ENCODE peak calls at places on chromosomes 11 and 22, in ten cellular contexts. One of them, this sample, is unnamed.

GRCh38 chr22:24833881-24834495 is 28.0 kb downstream of the SGSM1 start:
- DNase-seq in NCI-H524: peak
- DNase-seq in activated CD8-positive, alpha-beta memory T cell treated with anti-CD3 and anti-CD28 coated beads for 24 hours: no peak
- DNase-seq in HTR-8/SVneo: no peak
- DNase-seq in heart left ventricle: no peak
- DNase-seq in brain microvascular endothelial cell: no peak
- DNase-seq in A549: no peak
- DNase-seq in H9: no peak
- DNase-seq in adrenal gland: no peak
- DNase-seq in choroid plexus epithelial cell: no peak
- DNase-seq in this sample: no peak

GRCh38 chr22:32327596-32328171 is 30.0 kb upstream of the RFPL3 start:
- DNase-seq in heart left ventricle: no peak
- DNase-seq in HTR-8/SVneo: no peak
- DNase-seq in NCI-H524: no peak
- DNase-seq in adrenal gland: no peak
- DNase-seq in activated CD8-positive, alpha-beta memory T cell treated with anti-CD3 and anti-CD28 coated beads for 24 hours: peak
- DNase-seq in H9: no peak
- DNase-seq in choroid plexus epithelial cell: no peak
- DNase-seq in A549: no peak
- DNase-seq in brain microvascular endothelial cell: no peak
- DNase-seq in this sample: no peak

GRCh38 chr11:6404341-6405038 is 14.2 kb downstream of the SMPD1 start:
- DNase-seq in adrenal gland: no peak
- DNase-seq in brain microvascular endothelial cell: peak
- DNase-seq in H9: no peak
- DNase-seq in NCI-H524: peak
- DNase-seq in activated CD8-positive, alpha-beta memory T cell treated with anti-CD3 and anti-CD28 coated beads for 24 hours: peak
- DNase-seq in choroid plexus epithelial cell: peak
- DNase-seq in A549: no peak
- DNase-seq in HTR-8/SVneo: no peak
- DNase-seq in heart left ventricle: no peak
- DNase-seq in this sample: no peak

GRCh38 chr11:95821640-95822039 is 31.3 kb downstream of the CEP57 start:
- DNase-seq in brain microvascular endothelial cell: no peak
- DNase-seq in heart left ventricle: no peak
- DNase-seq in activated CD8-positive, alpha-beta memory T cell treated with anti-CD3 and anti-CD28 coated beads for 24 hours: no peak
- DNase-seq in HTR-8/SVneo: no peak
- DNase-seq in adrenal gland: no peak
- DNase-seq in A549: no peak
- DNase-seq in H9: no peak
- DNase-seq in choroid plexus epithelial cell: peak
- DNase-seq in NCI-H524: no peak
- DNase-seq in this sample: peak

GRCh38 chr11:13984616-13985474 is 22.3 kb downstream of the SPON1 start:
- DNase-seq in choroid plexus epithelial cell: no peak
- DNase-seq in HTR-8/SVneo: no peak
- DNase-seq in A549: no peak
- DNase-seq in adrenal gland: no peak
- DNase-seq in H9: no peak
- DNase-seq in activated CD8-positive, alpha-beta memory T cell treated with anti-CD3 and anti-CD28 coated beads for 24 hours: no peak
- DNase-seq in brain microvascular endothelial cell: peak
- DNase-seq in heart left ventricle: no peak
- DNase-seq in NCI-H524: no peak
- DNase-seq in this sample: peak

GRCh38 chr11:128845334-128845780 is 21.7 kb downstream of the KCNJ1 start:
- DNase-seq in HTR-8/SVneo: no peak
- DNase-seq in NCI-H524: no peak
- DNase-seq in adrenal gland: no peak
- DNase-seq in A549: no peak
- DNase-seq in H9: no peak
- DNase-seq in choroid plexus epithelial cell: no peak
- DNase-seq in activated CD8-positive, alpha-beta memory T cell treated with anti-CD3 and anti-CD28 coated beads for 24 hours: no peak
- DNase-seq in brain microvascular endothelial cell: no peak
- DNase-seq in heart left ventricle: no peak
- DNase-seq in this sample: no peak

GRCh38 chr11:133978816-133979215 is 22.0 kb upstream of the IGSF9B start:
- DNase-seq in choroid plexus epithelial cell: no peak
- DNase-seq in brain microvascular endothelial cell: no peak
- DNase-seq in activated CD8-positive, alpha-beta memory T cell treated with anti-CD3 and anti-CD28 coated beads for 24 hours: no peak
- DNase-seq in A549: no peak
- DNase-seq in HTR-8/SVneo: no peak
- DNase-seq in H9: no peak
- DNase-seq in adrenal gland: no peak
- DNase-seq in NCI-H524: no peak
- DNase-seq in heart left ventricle: no peak
- DNase-seq in this sample: no peak

GRCh38 chr11:122663056-122663740 is 7.7 kb downstream of the UBASH3B start:
- DNase-seq in A549: no peak
- DNase-seq in NCI-H524: no peak
- DNase-seq in activated CD8-positive, alpha-beta memory T cell treated with anti-CD3 and anti-CD28 coated beads for 24 hours: no peak
- DNase-seq in H9: no peak
- DNase-seq in brain microvascular endothelial cell: no peak
- DNase-seq in heart left ventricle: no peak
- DNase-seq in choroid plexus epithelial cell: no peak
- DNase-seq in HTR-8/SVneo: no peak
- DNase-seq in adrenal gland: no peak
- DNase-seq in this sample: no peak

GRCh38 chr22:47370448-47371262 is 608.2 kb downstream of the TBC1D22A start:
- DNase-seq in heart left ventricle: no peak
- DNase-seq in A549: no peak
- DNase-seq in brain microvascular endothelial cell: no peak
- DNase-seq in activated CD8-positive, alpha-beta memory T cell treated with anti-CD3 and anti-CD28 coated beads for 24 hours: peak
- DNase-seq in NCI-H524: no peak
- DNase-seq in adrenal gland: no peak
- DNase-seq in HTR-8/SVneo: no peak
- DNase-seq in H9: no peak
- DNase-seq in choroid plexus epithelial cell: no peak
- DNase-seq in this sample: no peak

GRCh38 chr11:72776844-72777754 is 16.7 kb downstream of the STARD10 start:
- DNase-seq in activated CD8-positive, alpha-beta memory T cell treated with anti-CD3 and anti-CD28 coated beads for 24 hours: no peak
- DNase-seq in heart left ventricle: peak
- DNase-seq in HTR-8/SVneo: no peak
- DNase-seq in NCI-H524: no peak
- DNase-seq in choroid plexus epithelial cell: no peak
- DNase-seq in A549: no peak
- DNase-seq in adrenal gland: peak
- DNase-seq in brain microvascular endothelial cell: no peak
- DNase-seq in H9: no peak
- DNase-seq in this sample: no peak

GRCh38 chr22:40511604-40512003 is 124.9 kb downstream of the MRTFA start:
- DNase-seq in brain microvascular endothelial cell: no peak
- DNase-seq in H9: no peak
- DNase-seq in NCI-H524: peak
- DNase-seq in HTR-8/SVneo: no peak
- DNase-seq in activated CD8-positive, alpha-beta memory T cell treated with anti-CD3 and anti-CD28 coated beads for 24 hours: no peak
- DNase-seq in heart left ventricle: no peak
- DNase-seq in A549: no peak
- DNase-seq in adrenal gland: no peak
- DNase-seq in choroid plexus epithelial cell: no peak
- DNase-seq in this sample: no peak

GRCh38 chr11:55819330-55819729 is at the start of gene OR5D18:
- DNase-seq in brain microvascular endothelial cell: no peak
- DNase-seq in NCI-H524: no peak
- DNase-seq in A549: no peak
- DNase-seq in HTR-8/SVneo: no peak
- DNase-seq in choroid plexus epithelial cell: no peak
- DNase-seq in activated CD8-positive, alpha-beta memory T cell treated with anti-CD3 and anti-CD28 coated beads for 24 hours: no peak
- DNase-seq in H9: no peak
- DNase-seq in adrenal gland: no peak
- DNase-seq in heart left ventricle: no peak
- DNase-seq in this sample: no peak

GRCh38 chr22:44988671-44989070 is 21.1 kb downstream of the PHF21B start:
- DNase-seq in choroid plexus epithelial cell: no peak
- DNase-seq in activated CD8-positive, alpha-beta memory T cell treated with anti-CD3 and anti-CD28 coated beads for 24 hours: no peak
- DNase-seq in NCI-H524: no peak
- DNase-seq in adrenal gland: no peak
- DNase-seq in brain microvascular endothelial cell: no peak
- DNase-seq in HTR-8/SVneo: no peak
- DNase-seq in heart left ventricle: no peak
- DNase-seq in H9: no peak
- DNase-seq in A549: no peak
- DNase-seq in this sample: no peak

GRCh38 chr11:117392979-117393378 is 65.3 kb downstream of the CEP164 start:
- DNase-seq in HTR-8/SVneo: no peak
- DNase-seq in activated CD8-positive, alpha-beta memory T cell treated with anti-CD3 and anti-CD28 coated beads for 24 hours: no peak
- DNase-seq in NCI-H524: no peak
- DNase-seq in heart left ventricle: no peak
- DNase-seq in H9: no peak
- DNase-seq in adrenal gland: no peak
- DNase-seq in choroid plexus epithelial cell: no peak
- DNase-seq in brain microvascular endothelial cell: no peak
- DNase-seq in A549: no peak
- DNase-seq in this sample: no peak

GRCh38 chr11:125724125-125724524 is 22.0 kb upstream of the PATE1 start:
- DNase-seq in activated CD8-positive, alpha-beta memory T cell treated with anti-CD3 and anti-CD28 coated beads for 24 hours: no peak
- DNase-seq in NCI-H524: peak
- DNase-seq in HTR-8/SVneo: no peak
- DNase-seq in heart left ventricle: no peak
- DNase-seq in adrenal gland: no peak
- DNase-seq in H9: no peak
- DNase-seq in choroid plexus epithelial cell: peak
- DNase-seq in brain microvascular endothelial cell: peak
- DNase-seq in A549: no peak
- DNase-seq in this sample: peak

GRCh38 chr11:87493516-87493915 is 455.8 kb downstream of the TMEM135 start:
- DNase-seq in HTR-8/SVneo: no peak
- DNase-seq in activated CD8-positive, alpha-beta memory T cell treated with anti-CD3 and anti-CD28 coated beads for 24 hours: no peak
- DNase-seq in A549: no peak
- DNase-seq in brain microvascular endothelial cell: no peak
- DNase-seq in adrenal gland: no peak
- DNase-seq in heart left ventricle: no peak
- DNase-seq in H9: peak
- DNase-seq in NCI-H524: no peak
- DNase-seq in choroid plexus epithelial cell: peak
- DNase-seq in this sample: no peak

GRCh38 chr11:104925850-104926249 is 27.6 kb upstream of the CASP12 start:
- DNase-seq in HTR-8/SVneo: no peak
- DNase-seq in activated CD8-positive, alpha-beta memory T cell treated with anti-CD3 and anti-CD28 coated beads for 24 hours: no peak
- DNase-seq in NCI-H524: no peak
- DNase-seq in A549: no peak
- DNase-seq in H9: no peak
- DNase-seq in adrenal gland: no peak
- DNase-seq in heart left ventricle: peak
- DNase-seq in choroid plexus epithelial cell: no peak
- DNase-seq in brain microvascular endothelial cell: no peak
- DNase-seq in this sample: no peak

GRCh38 chr11:47858169-47858543 is 10.0 kb upstream of the NUP160 start:
- DNase-seq in brain microvascular endothelial cell: no peak
- DNase-seq in adrenal gland: no peak
- DNase-seq in A549: peak
- DNase-seq in HTR-8/SVneo: no peak
- DNase-seq in activated CD8-positive, alpha-beta memory T cell treated with anti-CD3 and anti-CD28 coated beads for 24 hours: no peak
- DNase-seq in NCI-H524: no peak
- DNase-seq in heart left ventricle: no peak
- DNase-seq in H9: no peak
- DNase-seq in choroid plexus epithelial cell: no peak
- DNase-seq in this sample: peak

GRCh38 chr11:1573077-1573846 is 1.2 kb upstream of the DUSP8 start:
- DNase-seq in H9: no peak
- DNase-seq in HTR-8/SVneo: no peak
- DNase-seq in brain microvascular endothelial cell: no peak
- DNase-seq in A549: no peak
- DNase-seq in NCI-H524: no peak
- DNase-seq in choroid plexus epithelial cell: no peak
- DNase-seq in activated CD8-positive, alpha-beta memory T cell treated with anti-CD3 and anti-CD28 coated beads for 24 hours: peak
- DNase-seq in heart left ventricle: no peak
- DNase-seq in adrenal gland: peak
- DNase-seq in this sample: no peak

GRCh38 chr11:115284766-115285165 is 219.4 kb downstream of the CADM1 start:
- DNase-seq in A549: no peak
- DNase-seq in adrenal gland: no peak
- DNase-seq in brain microvascular endothelial cell: no peak
- DNase-seq in NCI-H524: no peak
- DNase-seq in heart left ventricle: no peak
- DNase-seq in choroid plexus epithelial cell: peak
- DNase-seq in activated CD8-positive, alpha-beta memory T cell treated with anti-CD3 and anti-CD28 coated beads for 24 hours: no peak
- DNase-seq in H9: no peak
- DNase-seq in HTR-8/SVneo: no peak
- DNase-seq in this sample: no peak

GRCh38 chr11:9739108-9739507 is 75.2 kb downstream of the SWAP70 start:
- DNase-seq in NCI-H524: no peak
- DNase-seq in brain microvascular endothelial cell: no peak
- DNase-seq in heart left ventricle: no peak
- DNase-seq in adrenal gland: no peak
- DNase-seq in choroid plexus epithelial cell: no peak
- DNase-seq in A549: no peak
- DNase-seq in H9: no peak
- DNase-seq in activated CD8-positive, alpha-beta memory T cell treated with anti-CD3 and anti-CD28 coated beads for 24 hours: no peak
- DNase-seq in HTR-8/SVneo: no peak
- DNase-seq in this sample: no peak

GRCh38 chr11:65298131-65298535 is 16.5 kb upstream of the CDC42EP2 start:
- DNase-seq in activated CD8-positive, alpha-beta memory T cell treated with anti-CD3 and anti-CD28 coated beads for 24 hours: no peak
- DNase-seq in HTR-8/SVneo: no peak
- DNase-seq in heart left ventricle: peak
- DNase-seq in NCI-H524: no peak
- DNase-seq in brain microvascular endothelial cell: peak
- DNase-seq in H9: no peak
- DNase-seq in A549: no peak
- DNase-seq in adrenal gland: peak
- DNase-seq in choroid plexus epithelial cell: peak
- DNase-seq in this sample: no peak

GRCh38 chr11:45211732-45212131 is 65.3 kb downstream of the PRDM11 start:
- DNase-seq in adrenal gland: no peak
- DNase-seq in choroid plexus epithelial cell: no peak
- DNase-seq in HTR-8/SVneo: no peak
- DNase-seq in heart left ventricle: no peak
- DNase-seq in A549: no peak
- DNase-seq in NCI-H524: no peak
- DNase-seq in activated CD8-positive, alpha-beta memory T cell treated with anti-CD3 and anti-CD28 coated beads for 24 hours: no peak
- DNase-seq in H9: no peak
- DNase-seq in brain microvascular endothelial cell: no peak
- DNase-seq in this sample: no peak

GRCh38 chr11:9015677-9016076 is 11.9 kb upstream of the NRIP3 start:
- DNase-seq in heart left ventricle: no peak
- DNase-seq in NCI-H524: peak
- DNase-seq in choroid plexus epithelial cell: peak
- DNase-seq in brain microvascular endothelial cell: peak
- DNase-seq in H9: peak
- DNase-seq in A549: peak
- DNase-seq in activated CD8-positive, alpha-beta memory T cell treated with anti-CD3 and anti-CD28 coated beads for 24 hours: peak
- DNase-seq in HTR-8/SVneo: peak
- DNase-seq in adrenal gland: peak
- DNase-seq in this sample: peak

GRCh38 chr11:127843483-127844396 is 743.6 kb downstream of the ETS1 start:
- DNase-seq in H9: peak
- DNase-seq in heart left ventricle: peak
- DNase-seq in NCI-H524: peak
- DNase-seq in HTR-8/SVneo: peak
- DNase-seq in choroid plexus epithelial cell: peak
- DNase-seq in adrenal gland: peak
- DNase-seq in activated CD8-positive, alpha-beta memory T cell treated with anti-CD3 and anti-CD28 coated beads for 24 hours: peak
- DNase-seq in brain microvascular endothelial cell: peak
- DNase-seq in A549: peak
- DNase-seq in this sample: peak

GRCh38 chr11:10208045-10208674 is 85.9 kb downstream of the SBF2 start:
- DNase-seq in adrenal gland: no peak
- DNase-seq in activated CD8-positive, alpha-beta memory T cell treated with anti-CD3 and anti-CD28 coated beads for 24 hours: no peak
- DNase-seq in choroid plexus epithelial cell: peak
- DNase-seq in A549: peak
- DNase-seq in brain microvascular endothelial cell: no peak
- DNase-seq in H9: no peak
- DNase-seq in HTR-8/SVneo: peak
- DNase-seq in heart left ventricle: no peak
- DNase-seq in NCI-H524: peak
- DNase-seq in this sample: peak

GRCh38 chr11:5103066-5103465 is 33.7 kb downstream of the OR52E1 start:
- DNase-seq in NCI-H524: no peak
- DNase-seq in choroid plexus epithelial cell: no peak
- DNase-seq in activated CD8-positive, alpha-beta memory T cell treated with anti-CD3 and anti-CD28 coated beads for 24 hours: no peak
- DNase-seq in heart left ventricle: no peak
- DNase-seq in brain microvascular endothelial cell: no peak
- DNase-seq in adrenal gland: no peak
- DNase-seq in H9: no peak
- DNase-seq in HTR-8/SVneo: no peak
- DNase-seq in A549: no peak
- DNase-seq in this sample: no peak

GRCh38 chr22:41535244-41535643 is 9.0 kb downstream of the POLR3H start:
- DNase-seq in heart left ventricle: no peak
- DNase-seq in HTR-8/SVneo: no peak
- DNase-seq in adrenal gland: no peak
- DNase-seq in H9: peak
- DNase-seq in activated CD8-positive, alpha-beta memory T cell treated with anti-CD3 and anti-CD28 coated beads for 24 hours: no peak
- DNase-seq in choroid plexus epithelial cell: peak
- DNase-seq in brain microvascular endothelial cell: no peak
- DNase-seq in NCI-H524: peak
- DNase-seq in A549: peak
- DNase-seq in this sample: peak

This sample was measured in amniotic epithelial cell.